ENCODE peak calls at places on chromosomes 1 and 21, in seven cellular contexts. One of them, this sample, is unnamed.
A peak's percentile ranks its signal among the peaks of the same experiment; 100 is the strongest.

GRCh38 chr1:177854951-177855350 is 114.9 kb downstream of the SEC16B start:
- DNase-seq in upper lobe of left lung: no peak
- DNase-seq in upper lobe of right lung: no peak
- DNase-seq in NB4: no peak
- DNase-seq in GM06990: no peak
- DNase-seq in A549: no peak
- DNase-seq in IMR-90: no peak
- DNase-seq in this sample: no peak

GRCh38 chr1:202283379-202283844 is 58.3 kb downstream of the UBE2T start:
- DNase-seq in upper lobe of left lung: peak; percentile 34
- DNase-seq in A549: peak; percentile 28
- DNase-seq in upper lobe of right lung: no peak
- DNase-seq in GM06990: no peak
- DNase-seq in IMR-90: peak; percentile 75
- DNase-seq in NB4: peak; percentile 81
- DNase-seq in this sample: no peak

GRCh38 chr1:246297314-246298273 is 209.5 kb downstream of the SMYD3 start:
- DNase-seq in IMR-90: peak; percentile 40
- DNase-seq in upper lobe of right lung: no peak
- DNase-seq in upper lobe of left lung: no peak
- DNase-seq in GM06990: no peak
- DNase-seq in A549: no peak
- DNase-seq in NB4: no peak
- DNase-seq in this sample: no peak

GRCh38 chr21:26965567-26966359 is 1.1 kb downstream of the ADAMTS5 start:
- DNase-seq in IMR-90: peak; percentile 12
- DNase-seq in upper lobe of right lung: peak; percentile 67
- DNase-seq in upper lobe of left lung: peak; percentile 87
- DNase-seq in NB4: no peak
- DNase-seq in GM06990: no peak
- DNase-seq in A549: no peak
- DNase-seq in this sample: peak; percentile 77

GRCh38 chr1:42788021-42788420 is 3.2 kb downstream of the TMEM269 start:
- DNase-seq in NB4: no peak
- DNase-seq in A549: no peak
- DNase-seq in IMR-90: no peak
- DNase-seq in GM06990: no peak
- DNase-seq in upper lobe of left lung: no peak
- DNase-seq in upper lobe of right lung: no peak
- DNase-seq in this sample: no peak

GRCh38 chr1:54278941-54279422 is 79.0 kb downstream of the MRPL37 start:
- DNase-seq in IMR-90: peak; percentile 75
- DNase-seq in A549: no peak
- DNase-seq in GM06990: no peak
- DNase-seq in upper lobe of right lung: no peak
- DNase-seq in NB4: no peak
- DNase-seq in upper lobe of left lung: no peak
- DNase-seq in this sample: no peak

GRCh38 chr1:41315867-41316266 is 45.4 kb upstream of the FOXO6 start:
- DNase-seq in upper lobe of left lung: no peak
- DNase-seq in A549: no peak
- DNase-seq in upper lobe of right lung: no peak
- DNase-seq in NB4: no peak
- DNase-seq in GM06990: no peak
- DNase-seq in IMR-90: no peak
- DNase-seq in this sample: no peak

GRCh38 chr1:165697881-165698842 is at the start of gene ALDH9A1:
- DNase-seq in upper lobe of right lung: peak; percentile 95
- DNase-seq in A549: peak; percentile 86
- DNase-seq in IMR-90: peak; percentile 76
- DNase-seq in GM06990: peak; percentile 90
- DNase-seq in NB4: peak; percentile 95
- DNase-seq in upper lobe of left lung: peak; percentile 99
- DNase-seq in this sample: peak; percentile 89

GRCh38 chr1:28326980-28327379 is 1.9 kb upstream of the MED18 start:
- DNase-seq in GM06990: no peak
- DNase-seq in A549: no peak
- DNase-seq in IMR-90: peak; percentile 12
- DNase-seq in NB4: peak; percentile 46
- DNase-seq in upper lobe of right lung: no peak
- DNase-seq in upper lobe of left lung: no peak
- DNase-seq in this sample: no peak

GRCh38 chr1:183236158-183236725 is 50.2 kb downstream of the LAMC2 start:
- DNase-seq in A549: no peak
- DNase-seq in upper lobe of right lung: no peak
- DNase-seq in IMR-90: no peak
- DNase-seq in NB4: no peak
- DNase-seq in GM06990: no peak
- DNase-seq in upper lobe of left lung: no peak
- DNase-seq in this sample: no peak

GRCh38 chr1:242468749-242469148 is 55.7 kb downstream of the PLD5 start:
- DNase-seq in A549: peak; percentile 9
- DNase-seq in NB4: no peak
- DNase-seq in GM06990: no peak
- DNase-seq in IMR-90: no peak
- DNase-seq in upper lobe of right lung: no peak
- DNase-seq in upper lobe of left lung: no peak
- DNase-seq in this sample: no peak

GRCh38 chr1:151222130-151222529 is 23.8 kb downstream of the PIP5K1A start:
- DNase-seq in A549: no peak
- DNase-seq in upper lobe of right lung: no peak
- DNase-seq in upper lobe of left lung: no peak
- DNase-seq in NB4: no peak
- DNase-seq in GM06990: no peak
- DNase-seq in IMR-90: peak; percentile 33
- DNase-seq in this sample: no peak

GRCh38 chr1:47524272-47524671 is 86.4 kb downstream of the FOXD2 start:
- DNase-seq in NB4: peak; percentile 42
- DNase-seq in GM06990: no peak
- DNase-seq in upper lobe of left lung: no peak
- DNase-seq in A549: no peak
- DNase-seq in IMR-90: no peak
- DNase-seq in upper lobe of right lung: no peak
- DNase-seq in this sample: no peak

GRCh38 chr1:47523812-47524170 is 85.9 kb downstream of the FOXD2 start:
- DNase-seq in A549: no peak
- DNase-seq in upper lobe of left lung: no peak
- DNase-seq in NB4: no peak
- DNase-seq in upper lobe of right lung: no peak
- DNase-seq in GM06990: no peak
- DNase-seq in IMR-90: no peak
- DNase-seq in this sample: no peak

GRCh38 chr1:47522890-47523811 is 85.3 kb downstream of the FOXD2 start:
- DNase-seq in A549: no peak
- DNase-seq in NB4: no peak
- DNase-seq in upper lobe of left lung: no peak
- DNase-seq in IMR-90: no peak
- DNase-seq in upper lobe of right lung: no peak
- DNase-seq in GM06990: no peak
- DNase-seq in this sample: no peak

GRCh38 chr1:47529520-47530098 is 91.8 kb downstream of the FOXD2 start:
- DNase-seq in upper lobe of left lung: no peak
- DNase-seq in A549: no peak
- DNase-seq in upper lobe of right lung: no peak
- DNase-seq in GM06990: no peak
- DNase-seq in IMR-90: no peak
- DNase-seq in NB4: no peak
- DNase-seq in this sample: no peak

DNA sequence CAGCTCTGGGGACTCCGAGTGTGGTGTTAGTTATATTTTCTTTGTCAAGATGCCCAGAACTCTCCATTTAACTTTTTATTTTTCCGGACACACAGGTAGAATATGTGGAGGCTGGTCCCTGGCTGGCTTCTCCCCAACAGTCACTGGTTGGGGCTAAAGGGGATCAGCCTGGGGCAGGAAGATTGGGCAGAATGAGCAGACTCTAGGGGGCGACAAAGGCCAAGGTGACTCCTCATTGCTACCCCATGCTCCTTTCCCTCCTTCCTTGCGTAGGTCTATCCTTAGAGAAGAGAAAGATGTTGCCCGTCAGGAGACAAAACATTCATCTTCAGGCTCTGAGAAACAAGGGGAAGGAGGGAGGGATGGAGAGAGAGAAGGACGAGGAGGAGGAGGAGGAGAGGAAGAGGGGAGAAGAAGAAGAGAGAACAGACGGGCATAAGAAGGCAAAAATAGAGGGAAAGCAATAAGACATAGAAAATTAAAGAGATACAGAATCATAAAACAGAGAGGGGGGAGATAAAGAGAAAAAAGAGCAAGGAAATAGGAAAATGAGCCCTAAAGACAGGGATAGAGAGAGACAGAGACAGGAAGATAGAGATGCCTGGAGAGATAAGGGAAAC is 89.9 kb downstream of the FOXD2 start:
- DNase-seq in upper lobe of left lung: no peak
- DNase-seq in upper lobe of right lung: no peak
- DNase-seq in GM06990: no peak
- DNase-seq in NB4: peak; percentile 37
- DNase-seq in IMR-90: no peak
- DNase-seq in A549: no peak
- DNase-seq in this sample: no peak
- TF ChIP-seq CTCF in upper lobe of left lung: peak; percentile 61
- TF ChIP-seq CTCF in upper lobe of right lung: peak; percentile 56
- TF ChIP-seq CTCF in GM06990: peak; percentile 49
- TF ChIP-seq CTCF in NB4: peak; percentile 48
- TF ChIP-seq CTCF in IMR-90: peak; percentile 33
- TF ChIP-seq CTCF in A549: peak; percentile 26
- TF ChIP-seq CTCF in this sample: peak; percentile 55

GRCh38 chr1:156021954-156022353 is 1.2 kb upstream of the SSR2 start:
- DNase-seq in upper lobe of right lung: no peak
- DNase-seq in upper lobe of left lung: no peak
- DNase-seq in NB4: no peak
- DNase-seq in GM06990: no peak
- DNase-seq in A549: no peak
- DNase-seq in IMR-90: no peak
- DNase-seq in this sample: no peak

GRCh38 chr1:156026588-156026987 is 5.8 kb upstream of the SSR2 start:
- DNase-seq in NB4: no peak
- DNase-seq in IMR-90: no peak
- DNase-seq in GM06990: no peak
- DNase-seq in upper lobe of left lung: no peak
- DNase-seq in upper lobe of right lung: no peak
- DNase-seq in A549: no peak
- DNase-seq in this sample: no peak

GRCh38 chr1:156021087-156021416 is 301 bp upstream of the SSR2 start:
- DNase-seq in NB4: no peak
- DNase-seq in IMR-90: no peak
- DNase-seq in upper lobe of left lung: no peak
- DNase-seq in A549: no peak
- DNase-seq in GM06990: no peak
- DNase-seq in upper lobe of right lung: no peak
- DNase-seq in this sample: no peak

GRCh38 chr1:156020293-156021086 is at the start of gene SSR2:
- DNase-seq in NB4: peak; percentile 93
- DNase-seq in upper lobe of left lung: peak; percentile 84
- DNase-seq in GM06990: peak; percentile 68
- DNase-seq in upper lobe of right lung: peak; percentile 88
- DNase-seq in A549: peak; percentile 99
- DNase-seq in IMR-90: peak; percentile 92
- DNase-seq in this sample: peak; percentile 83

DNA sequence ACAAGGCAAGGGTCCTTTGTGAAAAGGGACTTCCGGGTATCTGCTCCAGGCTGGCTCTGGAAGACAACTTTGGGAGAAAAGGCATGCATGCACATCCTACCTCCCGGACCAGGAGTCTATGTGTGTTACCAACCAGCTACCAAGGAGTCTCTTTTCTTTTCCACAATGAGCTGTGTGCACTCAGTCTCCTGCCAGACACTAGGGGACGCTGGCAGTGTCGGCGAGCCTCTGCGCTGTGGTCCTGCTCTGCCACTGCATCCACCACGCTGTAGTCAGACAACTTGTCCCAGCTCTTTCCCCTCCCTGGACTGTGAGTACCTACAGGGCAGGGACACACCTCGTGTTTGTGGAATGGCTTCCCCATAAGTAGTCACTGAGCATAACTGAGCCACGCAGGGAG is 5.1 kb upstream of the SSR2 start:
- DNase-seq in NB4: peak; percentile 36
- DNase-seq in upper lobe of right lung: peak; percentile 76
- DNase-seq in upper lobe of left lung: peak; percentile 45
- DNase-seq in A549: peak; percentile 78
- DNase-seq in GM06990: peak; percentile 37
- DNase-seq in IMR-90: peak; percentile 45
- DNase-seq in this sample: no peak
- TF ChIP-seq CTCF in NB4: peak; percentile 37
- TF ChIP-seq CTCF in upper lobe of right lung: peak; percentile 57
- TF ChIP-seq CTCF in upper lobe of left lung: peak; percentile 67
- TF ChIP-seq CTCF in A549: peak; percentile 47
- TF ChIP-seq CTCF in GM06990: peak; percentile 84
- TF ChIP-seq CTCF in IMR-90: peak; percentile 76
- TF ChIP-seq CTCF in this sample: peak; percentile 79

GRCh38 chr1:155978325-155978972 is at the start of gene ARHGEF2:
- DNase-seq in upper lobe of right lung: peak; percentile 92
- DNase-seq in A549: peak; percentile 89
- DNase-seq in IMR-90: peak; percentile 64
- DNase-seq in upper lobe of left lung: peak; percentile 93
- DNase-seq in GM06990: peak; percentile 91
- DNase-seq in NB4: peak; percentile 98
- DNase-seq in this sample: peak; percentile 79
- TF ChIP-seq CTCF in upper lobe of right lung: peak; percentile 28
- TF ChIP-seq CTCF in A549: peak; percentile 23
- TF ChIP-seq CTCF in IMR-90: peak; percentile 30
- TF ChIP-seq CTCF in upper lobe of left lung: no peak
- TF ChIP-seq CTCF in GM06990: peak; percentile 39
- TF ChIP-seq CTCF in NB4: peak; percentile 58
- TF ChIP-seq CTCF in this sample: peak; percentile 54

GRCh38 chr1:207058878-207059867 is 6.1 kb downstream of the PFKFB2 start:
- DNase-seq in upper lobe of right lung: no peak
- DNase-seq in A549: no peak
- DNase-seq in GM06990: no peak
- DNase-seq in IMR-90: no peak
- DNase-seq in upper lobe of left lung: no peak
- DNase-seq in NB4: no peak
- DNase-seq in this sample: no peak
- TF ChIP-seq CTCF in upper lobe of right lung: no peak
- TF ChIP-seq CTCF in A549: no peak
- TF ChIP-seq CTCF in GM06990: peak; percentile 13
- TF ChIP-seq CTCF in IMR-90: no peak
- TF ChIP-seq CTCF in upper lobe of left lung: peak; percentile 11
- TF ChIP-seq CTCF in NB4: no peak
- TF ChIP-seq CTCF in this sample: peak; percentile 49

This sample was measured in type B pancreatic cell.